ENCODE peak calls at places on chromosomes 1 and 21, in nine cellular contexts. One of them, this sample, is unnamed.

GRCh38 chr21:42312626-42313104 is 2.5 kb downstream of the TFF3 start:
- DNase-seq in DMS53: peak
- DNase-seq in fibroblast of the conjunctiva: no peak
- DNase-seq in NCI-H1092: peak
- DNase-seq in substantia nigra: no peak
- DNase-seq in colonic mucosa: peak
- DNase-seq in 8988T: no peak
- DNase-seq in MV-4-11: no peak
- DNase-seq in NCI-H748 treated with DMSO at 0.1 percent for 48 hours: no peak
- DNase-seq in this sample: no peak

GRCh38 chr1:48931571-48932251 is 155.0 kb upstream of the BEND5 start:
- DNase-seq in DMS53: peak
- DNase-seq in fibroblast of the conjunctiva: no peak
- DNase-seq in NCI-H1092: no peak
- DNase-seq in substantia nigra: no peak
- DNase-seq in colonic mucosa: no peak
- DNase-seq in 8988T: no peak
- DNase-seq in MV-4-11: no peak
- DNase-seq in NCI-H748 treated with DMSO at 0.1 percent for 48 hours: no peak
- DNase-seq in this sample: peak

GRCh38 chr1:17423781-17424245 is 15.7 kb downstream of the RCC2 start:
- DNase-seq in DMS53: no peak
- DNase-seq in fibroblast of the conjunctiva: no peak
- DNase-seq in NCI-H1092: no peak
- DNase-seq in substantia nigra: no peak
- DNase-seq in colonic mucosa: no peak
- DNase-seq in 8988T: no peak
- DNase-seq in MV-4-11: peak
- DNase-seq in NCI-H748 treated with DMSO at 0.1 percent for 48 hours: no peak
- DNase-seq in this sample: no peak

GRCh38 chr1:161185282-161185682 is 8.0 kb upstream of the B4GALT3 start:
- DNase-seq in DMS53: no peak
- DNase-seq in fibroblast of the conjunctiva: no peak
- DNase-seq in NCI-H1092: peak
- DNase-seq in substantia nigra: peak
- DNase-seq in colonic mucosa: peak
- DNase-seq in 8988T: no peak
- DNase-seq in MV-4-11: peak
- DNase-seq in NCI-H748 treated with DMSO at 0.1 percent for 48 hours: no peak
- DNase-seq in this sample: peak

GRCh38 chr1:100622037-100622436 is 84.1 kb downstream of the GPR88 start:
- DNase-seq in DMS53: peak
- DNase-seq in fibroblast of the conjunctiva: peak
- DNase-seq in NCI-H1092: no peak
- DNase-seq in substantia nigra: no peak
- DNase-seq in colonic mucosa: no peak
- DNase-seq in 8988T: no peak
- DNase-seq in MV-4-11: peak
- DNase-seq in NCI-H748 treated with DMSO at 0.1 percent for 48 hours: no peak
- DNase-seq in this sample: peak

GRCh38 chr1:174074757-174075156 is 52.6 kb upstream of the RC3H1 start:
- DNase-seq in DMS53: peak
- DNase-seq in fibroblast of the conjunctiva: peak
- DNase-seq in NCI-H1092: no peak
- DNase-seq in substantia nigra: no peak
- DNase-seq in colonic mucosa: no peak
- DNase-seq in 8988T: no peak
- DNase-seq in MV-4-11: peak
- DNase-seq in NCI-H748 treated with DMSO at 0.1 percent for 48 hours: no peak
- DNase-seq in this sample: peak

GRCh38 chr1:227378183-227378582 is 59.9 kb upstream of the CDC42BPA start:
- DNase-seq in DMS53: no peak
- DNase-seq in fibroblast of the conjunctiva: no peak
- DNase-seq in NCI-H1092: no peak
- DNase-seq in substantia nigra: no peak
- DNase-seq in colonic mucosa: no peak
- DNase-seq in 8988T: no peak
- DNase-seq in MV-4-11: no peak
- DNase-seq in NCI-H748 treated with DMSO at 0.1 percent for 48 hours: no peak
- DNase-seq in this sample: no peak

GRCh38 chr1:179143332-179143731 is 61.5 kb downstream of the TOR3A start:
- DNase-seq in DMS53: no peak
- DNase-seq in fibroblast of the conjunctiva: peak
- DNase-seq in NCI-H1092: no peak
- DNase-seq in substantia nigra: no peak
- DNase-seq in colonic mucosa: no peak
- DNase-seq in 8988T: no peak
- DNase-seq in MV-4-11: peak
- DNase-seq in NCI-H748 treated with DMSO at 0.1 percent for 48 hours: no peak
- DNase-seq in this sample: peak

GRCh38 chr1:3402258-3403010 is 52.0 kb upstream of the ARHGEF16 start:
- DNase-seq in DMS53: no peak
- DNase-seq in fibroblast of the conjunctiva: no peak
- DNase-seq in NCI-H1092: no peak
- DNase-seq in substantia nigra: no peak
- DNase-seq in colonic mucosa: no peak
- DNase-seq in 8988T: no peak
- DNase-seq in MV-4-11: no peak
- DNase-seq in NCI-H748 treated with DMSO at 0.1 percent for 48 hours: peak
- DNase-seq in this sample: peak

GRCh38 chr1:192160186-192160585 is 1.9 kb downstream of the RGS18 start:
- DNase-seq in DMS53: no peak
- DNase-seq in fibroblast of the conjunctiva: no peak
- DNase-seq in NCI-H1092: no peak
- DNase-seq in substantia nigra: no peak
- DNase-seq in colonic mucosa: no peak
- DNase-seq in 8988T: no peak
- DNase-seq in MV-4-11: peak
- DNase-seq in NCI-H748 treated with DMSO at 0.1 percent for 48 hours: no peak
- DNase-seq in this sample: no peak

GRCh38 chr1:47536646-47537118 is 98.8 kb downstream of the FOXD2 start:
- DNase-seq in DMS53: no peak
- DNase-seq in fibroblast of the conjunctiva: no peak
- DNase-seq in NCI-H1092: no peak
- DNase-seq in substantia nigra: no peak
- DNase-seq in colonic mucosa: peak
- DNase-seq in 8988T: no peak
- DNase-seq in MV-4-11: no peak
- DNase-seq in NCI-H748 treated with DMSO at 0.1 percent for 48 hours: no peak
- DNase-seq in this sample: no peak

GRCh38 chr1:15758537-15758936 is at the start of gene FBLIM1:
- DNase-seq in DMS53: peak
- DNase-seq in fibroblast of the conjunctiva: no peak
- DNase-seq in NCI-H1092: no peak
- DNase-seq in substantia nigra: no peak
- DNase-seq in colonic mucosa: no peak
- DNase-seq in 8988T: no peak
- DNase-seq in MV-4-11: no peak
- DNase-seq in NCI-H748 treated with DMSO at 0.1 percent for 48 hours: no peak
- DNase-seq in this sample: no peak

GRCh38 chr1:53636621-53637171 is 102.3 kb downstream of the GLIS1 start:
- DNase-seq in DMS53: no peak
- DNase-seq in fibroblast of the conjunctiva: no peak
- DNase-seq in NCI-H1092: no peak
- DNase-seq in substantia nigra: no peak
- DNase-seq in colonic mucosa: no peak
- DNase-seq in 8988T: no peak
- DNase-seq in MV-4-11: no peak
- DNase-seq in NCI-H748 treated with DMSO at 0.1 percent for 48 hours: no peak
- DNase-seq in this sample: no peak

GRCh38 chr1:20891091-20891490 is 104.0 kb upstream of the HP1BP3 start:
- DNase-seq in DMS53: no peak
- DNase-seq in fibroblast of the conjunctiva: no peak
- DNase-seq in NCI-H1092: no peak
- DNase-seq in substantia nigra: no peak
- DNase-seq in colonic mucosa: no peak
- DNase-seq in 8988T: no peak
- DNase-seq in MV-4-11: no peak
- DNase-seq in NCI-H748 treated with DMSO at 0.1 percent for 48 hours: no peak
- DNase-seq in this sample: no peak

GRCh38 chr1:10897981-10898728 is 101.7 kb upstream of the CASZ1 start:
- DNase-seq in DMS53: no peak
- DNase-seq in fibroblast of the conjunctiva: no peak
- DNase-seq in NCI-H1092: no peak
- DNase-seq in substantia nigra: no peak
- DNase-seq in colonic mucosa: no peak
- DNase-seq in 8988T: no peak
- DNase-seq in MV-4-11: peak
- DNase-seq in NCI-H748 treated with DMSO at 0.1 percent for 48 hours: no peak
- DNase-seq in this sample: peak

GRCh38 chr21:45574081-45574501 is 31.9 kb upstream of the SLC19A1 start:
- DNase-seq in DMS53: no peak
- DNase-seq in fibroblast of the conjunctiva: no peak
- DNase-seq in NCI-H1092: no peak
- DNase-seq in substantia nigra: no peak
- DNase-seq in colonic mucosa: no peak
- DNase-seq in 8988T: no peak
- DNase-seq in MV-4-11: no peak
- DNase-seq in NCI-H748 treated with DMSO at 0.1 percent for 48 hours: no peak
- DNase-seq in this sample: no peak

GRCh38 chr1:12095822-12096263 is 32.7 kb downstream of the TNFRSF8 start:
- DNase-seq in DMS53: peak
- DNase-seq in fibroblast of the conjunctiva: no peak
- DNase-seq in NCI-H1092: no peak
- DNase-seq in substantia nigra: no peak
- DNase-seq in colonic mucosa: no peak
- DNase-seq in 8988T: no peak
- DNase-seq in MV-4-11: peak
- DNase-seq in NCI-H748 treated with DMSO at 0.1 percent for 48 hours: no peak
- DNase-seq in this sample: peak

GRCh38 chr1:198788561-198789064 is 149.8 kb downstream of the PTPRC start:
- DNase-seq in DMS53: peak
- DNase-seq in fibroblast of the conjunctiva: no peak
- DNase-seq in NCI-H1092: no peak
- DNase-seq in substantia nigra: no peak
- DNase-seq in colonic mucosa: no peak
- DNase-seq in 8988T: no peak
- DNase-seq in MV-4-11: peak
- DNase-seq in NCI-H748 treated with DMSO at 0.1 percent for 48 hours: no peak
- DNase-seq in this sample: no peak

GRCh38 chr21:39400173-39400572 is 45.4 kb downstream of the LCA5L start:
- DNase-seq in DMS53: no peak
- DNase-seq in fibroblast of the conjunctiva: no peak
- DNase-seq in NCI-H1092: no peak
- DNase-seq in substantia nigra: no peak
- DNase-seq in colonic mucosa: no peak
- DNase-seq in 8988T: no peak
- DNase-seq in MV-4-11: peak
- DNase-seq in NCI-H748 treated with DMSO at 0.1 percent for 48 hours: no peak
- DNase-seq in this sample: no peak

GRCh38 chr1:20366076-20366765 is 75.5 kb downstream of the VWA5B1 start:
- DNase-seq in DMS53: no peak
- DNase-seq in fibroblast of the conjunctiva: no peak
- DNase-seq in NCI-H1092: peak
- DNase-seq in substantia nigra: no peak
- DNase-seq in colonic mucosa: peak
- DNase-seq in 8988T: no peak
- DNase-seq in MV-4-11: no peak
- DNase-seq in NCI-H748 treated with DMSO at 0.1 percent for 48 hours: no peak
- DNase-seq in this sample: no peak

GRCh38 chr1:118291686-118292085 is 106.7 kb upstream of the SPAG17 start:
- DNase-seq in DMS53: no peak
- DNase-seq in fibroblast of the conjunctiva: no peak
- DNase-seq in NCI-H1092: no peak
- DNase-seq in substantia nigra: no peak
- DNase-seq in colonic mucosa: peak
- DNase-seq in 8988T: no peak
- DNase-seq in MV-4-11: no peak
- DNase-seq in NCI-H748 treated with DMSO at 0.1 percent for 48 hours: no peak
- DNase-seq in this sample: no peak

This sample was measured in A172.